ENCODE peak calls at places on chromosomes 16 and 17, in five cellular contexts. Z is left lung, X is endothelial cell of umbilical vein, I is omental fat pad, B is MM.1S. A is an unnamed sample.

GRCh38 chr16:85029981-85030381 is 2.4 kb downstream of the KIAA0513 start:
- DNase-seq in I (no peak), B (no peak), Z (no peak), X (no peak), A (no peak)

GRCh38 chr17:41792835-41793748 is 6.6 kb upstream of the JUP start:
- DNase-seq in Z (peak; percentile 72), B (no peak), I (no peak), X (peak; percentile 69), A (no peak)

GRCh38 chr16:52547834-52548215 is 882 bp upstream of the TOX3 start:
- DNase-seq in I (no peak), Z (no peak), B (no peak), X (no peak), A (no peak)

GRCh38 chr17:41360291-41360995 is 9.2 kb downstream of the KRT33B start:
- DNase-seq in B (no peak), Z (no peak), I (no peak), X (no peak), A (no peak)

GRCh38 chr16:75217389-75217851 is 1.4 kb upstream of the CTRB1 start:
- DNase-seq in Z (no peak), I (no peak), X (no peak), B (no peak), A (no peak)

GRCh38 chr16:58563235-58563634 is 47.9 kb downstream of the SETD6 start:
- DNase-seq in Z (no peak), I (no peak), B (no peak), X (peak; percentile 19), A (no peak)

GRCh38 chr17:40130352-40131042 is 8.7 kb downstream of the MSL1 start:
- DNase-seq in Z (peak; percentile 60), X (no peak), I (no peak), B (no peak), A (no peak)

GRCh38 chr16:87694441-87695125 is 71.2 kb downstream of the KLHDC4 start:
- DNase-seq in B (no peak), X (no peak), Z (no peak), I (no peak), A (no peak)

GRCh38 chr17:82266142-82266541 is 7.4 kb downstream of the CSNK1D start:
- DNase-seq in B (no peak), I (no peak), X (no peak), Z (no peak), A (no peak)

GRCh38 chr17:79827179-79827578 is 12.1 kb downstream of the CBX4 start:
- DNase-seq in B (no peak), I (no peak), X (no peak), Z (no peak), A (no peak)

GRCh38 chr17:13134106-13134505 is 116.3 kb upstream of the ELAC2 start:
- DNase-seq in I (no peak), X (no peak), B (no peak), Z (no peak), A (no peak)

GRCh38 chr17:17180141-17180603 is 26.0 kb downstream of the PLD6 start:
- DNase-seq in X (no peak), Z (no peak), I (no peak), B (no peak), A (no peak)

GRCh38 chr16:23534868-23535860 is 22.0 kb downstream of the EARS2 start:
- DNase-seq in I (no peak), Z (no peak), B (no peak), X (no peak), A (no peak)

GRCh38 chr16:79293831-79294230 is 306.7 kb downstream of the MAF start:
- DNase-seq in X (no peak), B (no peak), Z (no peak), I (no peak), A (no peak)

GRCh38 chr16:56972403-56972802 is 10.7 kb downstream of the CETP start:
- DNase-seq in B (no peak), I (no peak), Z (no peak), X (no peak), A (no peak)

GRCh38 chr16:84650062-84650991 is 2.0 kb downstream of the KLHL36 start:
- DNase-seq in X (no peak), I (no peak), Z (no peak), B (no peak), A (no peak)

GRCh38 chr16:391885-392335 is 5.1 kb upstream of the NME4 start:
- DNase-seq in B (peak; percentile 57), X (peak; percentile 65), Z (no peak), I (no peak), A (peak; percentile 75)

GRCh38 chr16:58843675-58844074 is 109.6 kb upstream of the GOT2 start:
- DNase-seq in Z (no peak), B (peak; percentile 23), I (no peak), X (peak; percentile 67), A (peak; percentile 42)

GRCh38 chr17:965311-965989 is 14.1 kb downstream of the NXN start:
- DNase-seq in X (peak; percentile 19), Z (no peak), I (no peak), B (no peak), A (no peak)

GRCh38 chr16:59729613-59730012 is 995.5 kb upstream of the GOT2 start:
- DNase-seq in X (no peak), Z (no peak), B (no peak), I (no peak), A (no peak)

GRCh38 chr17:6361733-6362132 is 73.2 kb downstream of the AIPL1 start:
- DNase-seq in I (no peak), Z (no peak), X (peak; percentile 57), B (no peak), A (peak; percentile 41)

GRCh38 chr17:82876602-82877391 is 37.0 kb upstream of the ZNF750 start:
- DNase-seq in X (peak; percentile 79), Z (peak; percentile 89), B (no peak), I (no peak), A (no peak)

GRCh38 chr16:35497399-35497798 is 2038.0 kb downstream of the TP53TG3F start:
- DNase-seq in B (peak; percentile 17), Z (no peak), I (no peak), X (no peak), A (no peak)

GRCh38 chr16:27326738-27327585 is 13.2 kb downstream of the IL4R start:
- DNase-seq in I (peak; percentile 74), X (peak; percentile 78), Z (peak; percentile 86), B (no peak), A (peak; percentile 51)

GRCh38 chr17:79944821-79945391 is 90.8 kb downstream of the TBC1D16 start:
- DNase-seq in Z (peak; percentile 29), I (peak; percentile 14), X (no peak), B (no peak), A (no peak)

GRCh38 chr16:86567701-86568571 is 1.3 kb downstream of the FOXC2 start:
- DNase-seq in Z (no peak), I (no peak), B (no peak), X (peak; percentile 52), A (no peak)
- TF ChIP-seq CTCF in Z (no peak), I (no peak), B (no peak), X (peak; percentile 29), A (no peak)

GRCh38 chr17:68355093-68355492 is 63.8 kb downstream of the ARSG start:
- DNase-seq in I (no peak), Z (no peak), B (no peak), X (peak; percentile 69), A (no peak)

GRCh38 chr17:68352041-68352440 is 60.7 kb downstream of the ARSG start:
- DNase-seq in Z (no peak), I (no peak), B (no peak), X (no peak), A (no peak)

GRCh38 chr17:68353121-68353521 is 61.8 kb downstream of the ARSG start:
- DNase-seq in X (no peak), Z (no peak), B (no peak), I (no peak), A (no peak)

GRCh38 chr17:68349157-68349556 is 57.9 kb downstream of the ARSG start:
- DNase-seq in I (no peak), B (no peak), X (no peak), Z (no peak), A (peak; percentile 44)

DNA sequence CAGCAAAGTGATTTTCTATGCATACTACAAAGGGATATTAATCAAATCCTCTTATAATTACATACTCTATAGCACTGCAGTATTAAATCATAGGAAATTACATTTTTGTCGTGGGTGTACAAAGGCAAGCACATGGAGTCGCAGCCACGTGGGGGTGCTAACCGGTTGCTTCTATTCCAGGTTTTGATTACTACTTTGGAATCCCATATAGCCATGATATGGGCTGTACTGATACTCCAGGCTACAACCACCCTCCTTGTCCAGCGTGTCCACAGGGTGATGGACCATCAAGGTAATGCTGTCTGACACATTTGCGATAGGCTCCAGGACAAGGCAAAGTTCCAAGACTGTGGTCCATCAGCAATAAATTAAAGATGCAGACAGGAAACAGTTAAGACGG is 60.1 kb downstream of the ARSG start:
- DNase-seq in I (no peak), X (no peak), B (no peak), Z (no peak), A (no peak)
- TF ChIP-seq CTCF in I (no peak), X (no peak), B (no peak), Z (no peak), A (no peak)

GRCh38 chr17:68470959-68471358 is 13.7 kb upstream of the WIPI1 start:
- DNase-seq in Z (no peak), I (no peak), X (no peak), B (no peak), A (no peak)

GRCh38 chr17:68468785-68469184 is 11.5 kb upstream of the WIPI1 start:
- DNase-seq in X (no peak), Z (no peak), I (no peak), B (no peak), A (no peak)

GRCh38 chr17:68463211-68463990 is 6.1 kb upstream of the WIPI1 start:
- DNase-seq in I (no peak), Z (no peak), B (no peak), X (no peak), A (no peak)

GRCh38 chr17:68462381-68463210 is 5.3 kb upstream of the WIPI1 start:
- DNase-seq in B (peak; percentile 88), X (peak; percentile 83), I (no peak), Z (peak; percentile 64), A (peak; percentile 71)

DNA sequence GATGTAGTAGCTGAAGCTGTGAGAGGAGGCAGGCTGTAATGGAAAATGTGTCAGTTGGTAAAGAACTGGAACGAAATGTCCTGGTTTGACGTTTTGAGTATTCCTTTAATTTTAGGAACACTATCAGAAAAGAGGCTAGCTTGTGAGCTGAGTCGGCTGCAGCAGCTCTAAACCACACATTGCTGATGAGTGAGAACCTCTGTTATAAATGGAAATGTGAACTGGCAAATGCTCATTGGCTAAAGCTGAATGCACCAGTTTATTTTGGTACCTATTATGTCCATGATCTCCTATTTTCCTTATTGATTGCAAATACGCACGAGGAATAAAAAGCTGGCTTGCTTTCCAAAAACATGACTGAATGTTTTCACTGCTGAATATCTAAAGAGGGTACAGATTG is 11.0 kb upstream of the WIPI1 start:
- DNase-seq in Z (no peak), I (no peak), X (no peak), B (no peak), A (no peak)
- TF ChIP-seq CTCF in Z (no peak), I (no peak), X (no peak), B (no peak), A (no peak)

GRCh38 chr16:68446941-68447675 is 1.2 kb downstream of the SMPD3 start:
- DNase-seq in B (no peak), X (no peak), Z (no peak), I (no peak), A (no peak)

GRCh38 chr16:68444058-68444657 is 4.2 kb downstream of the SMPD3 start:
- DNase-seq in B (no peak), X (peak; percentile 44), I (no peak), Z (no peak), A (no peak)

GRCh38 chr16:68448360-68448970 is at the start of gene SMPD3:
- DNase-seq in B (peak; percentile 100), X (peak; percentile 98), Z (peak; percentile 98), I (peak; percentile 96), A (peak; percentile 99)

GRCh38 chr16:68447721-68448359 is 468 bp downstream of the SMPD3 start:
- DNase-seq in B (no peak), Z (peak; percentile 39), I (no peak), X (no peak), A (no peak)

GRCh38 chr16:68445458-68445857 is 2.9 kb downstream of the SMPD3 start:
- DNase-seq in X (peak; percentile 35), I (no peak), Z (peak; percentile 53), B (peak; percentile 78), A (peak; percentile 68)
- TF ChIP-seq CTCF in X (peak; percentile 55), I (no peak), Z (peak; percentile 43), B (peak; percentile 85), A (peak; percentile 57)

A was measured in GM13976.